ENCODE peak calls at places on chromosomes 2 and 18, in six cellular contexts. V is tibial nerve, T is stomach, P is GM12878, A is suprapubic skin, W is esophagus muscularis mucosa. H is an unnamed sample. For H3K36me3, the result is how much of the 10 kb centered on the place peaks cover.

GRCh38 chr18:74507927-74508326 is 11.8 kb downstream of the CNDP2 start:
- DNase-seq in V (no peak), T (no peak), P (no peak), A (no peak), W (no peak), H (peak)

GRCh38 chr18:3688682-3689081 is 238.7 kb downstream of the TGIF1 start:
- DNase-seq in V (no peak), T (no peak), P (no peak), A (no peak), W (peak), H (no peak)

GRCh38 chr2:9273496-9273895 is 66.9 kb downstream of the ASAP2 start:
- DNase-seq in V (no peak), T (no peak), P (no peak), A (no peak), W (no peak), H (no peak)

GRCh38 chr18:1914489-1914888 is 656.8 kb downstream of the METTL4 start:
- DNase-seq in V (no peak), T (no peak), P (no peak), A (no peak), W (no peak), H (no peak)

GRCh38 chr18:64253222-64253621 is 104.3 kb upstream of the LINC00305 start:
- DNase-seq in V (no peak), T (no peak), P (no peak), A (no peak), W (no peak), H (no peak)

GRCh38 chr2:98702127-98702802 is 28.7 kb downstream of the MGAT4A start:
- DNase-seq in V (no peak), T (peak), P (no peak), A (no peak), W (no peak), H (no peak)

GRCh38 chr2:206457188-206457634 is 13.9 kb downstream of the ADAM23 start:
- DNase-seq in V (no peak), T (no peak), P (peak), A (no peak), W (no peak), H (no peak)

GRCh38 chr2:214547931-214548330 is 137.1 kb downstream of the VWC2L start:
- DNase-seq in V (no peak), T (no peak), P (no peak), A (no peak), W (no peak), H (no peak)

GRCh38 chr2:15134957-15135356 is 426.2 kb downstream of the NBAS start:
- DNase-seq in V (no peak), T (no peak), P (no peak), A (no peak), W (no peak), H (no peak)

GRCh38 chr18:37563810-37564511 is 1.6 kb downstream of the CELF4 start:
- DNase-seq in V (no peak), T (no peak), P (no peak), A (no peak), W (no peak), H (no peak)

GRCh38 chr2:101205521-101205998 is 47.1 kb upstream of the CNOT11 start:
- DNase-seq in V (peak), T (peak), P (no peak), A (no peak), W (no peak), H (peak)

GRCh38 chr2:225400060-225400511 is 576 bp downstream of the NYAP2 start:
- DNase-seq in V (no peak), T (no peak), P (no peak), A (no peak), W (no peak), H (no peak)

GRCh38 chr18:11237066-11237465 is 87.7 kb upstream of the PIEZO2 start:
- DNase-seq in V (no peak), T (no peak), P (no peak), A (no peak), W (no peak), H (no peak)

GRCh38 chr2:1814616-1815015 is 70.3 kb upstream of the PXDN start:
- DNase-seq in V (no peak), T (no peak), P (no peak), A (no peak), W (no peak), H (no peak)

GRCh38 chr18:74546751-74547530 is 12.6 kb downstream of the CNDP1 start:
- DNase-seq in V (peak), T (peak), P (no peak), A (no peak), W (no peak), H (no peak)

GRCh38 chr18:59582395-59582794 is 114.8 kb downstream of the CCBE1 start:
- DNase-seq in V (no peak), T (no peak), P (no peak), A (no peak), W (no peak), H (peak)

GRCh38 chr2:209471037-209471436 is 47.2 kb downstream of the MAP2 start:
- DNase-seq in V (no peak), T (no peak), P (no peak), A (no peak), W (no peak), H (no peak)

GRCh38 chr2:188495990-188496431 is 204.3 kb downstream of the GULP1 start:
- DNase-seq in V (no peak), T (no peak), P (no peak), A (no peak), W (no peak), H (no peak)

GRCh38 chr2:144519597-144519933 is 354 bp downstream of the ZEB2 start:
- DNase-seq in V (no peak), T (no peak), P (no peak), A (no peak), W (no peak), H (no peak)

GRCh38 chr2:134463726-134464076 is 209.8 kb downstream of the MGAT5 start:
- DNase-seq in V (no peak), T (no peak), P (no peak), A (peak), W (no peak), H (no peak)

GRCh38 chr18:67302043-67302442 is 214.5 kb downstream of the DSEL start:
- DNase-seq in V (no peak), T (no peak), P (no peak), A (no peak), W (no peak), H (no peak)

GRCh38 chr18:50401888-50402287 is 27.0 kb downstream of the SKA1 start:
- DNase-seq in V (no peak), T (peak), P (no peak), A (no peak), W (no peak), H (peak)

GRCh38 chr2:145591109-145591809 is 1071.3 kb upstream of the ZEB2 start:
- DNase-seq in V (no peak), T (no peak), P (no peak), A (no peak), W (no peak), H (no peak)

GRCh38 chr2:162106146-162106551 is 32.1 kb upstream of the DPP4 start:
- DNase-seq in V (no peak), T (no peak), P (no peak), A (no peak), W (no peak), H (no peak)

GRCh38 chr2:204074434-204074833 is 137.9 kb downstream of the ICOS start:
- DNase-seq in V (no peak), T (no peak), P (no peak), A (no peak), W (no peak), H (no peak)

GRCh38 chr2:60958800-60959199 is 58.7 kb upstream of the PEX13 start:
- DNase-seq in V (no peak), T (no peak), P (no peak), A (no peak), W (no peak), H (no peak)

GRCh38 chr2:37798315-37799005 is 126.6 kb upstream of the RMDN2 start:
- DNase-seq in V (no peak), T (no peak), P (peak), A (no peak), W (no peak), H (no peak)

GRCh38 chr2:65231121-65231520 is 3.5 kb downstream of the ACTR2 start:
- DNase-seq in V (no peak), T (no peak), P (no peak), A (no peak), W (no peak), H (no peak)

GRCh38 chr2:100707016-100707947 is 112.7 kb upstream of the NPAS2 start:
- DNase-seq in V (no peak), T (no peak), P (no peak), A (no peak), W (peak), H (no peak)

GRCh38 chr2:56008661-56009411 is 85.3 kb upstream of the EFEMP1 start:
- DNase-seq in V (peak), T (no peak), P (no peak), A (no peak), W (no peak), H (no peak)

GRCh38 chr2:85756822-85757435 is 3.1 kb downstream of the ATOH8 start:
- DNase-seq in V (no peak), T (peak), P (no peak), A (no peak), W (no peak), H (peak)

GRCh38 chr2:55840460-55840859 is 83.1 kb downstream of the EFEMP1 start:
- DNase-seq in V (no peak), T (no peak), P (no peak), A (no peak), W (no peak), H (no peak)

GRCh38 chr2:141496805-141497204 is 634.0 kb downstream of the LRP1B start:
- DNase-seq in V (no peak), T (no peak), P (no peak), A (no peak), W (no peak), H (no peak)

GRCh38 chr2:1744151-1744445 is 217 bp downstream of the PXDN start:
- DNase-seq in V (no peak), T (no peak), P (no peak), A (no peak), W (no peak), H (no peak)

GRCh38 chr18:44231936-44232335 is 448.8 kb upstream of the SETBP1 start:
- DNase-seq in V (no peak), T (no peak), P (no peak), A (no peak), W (no peak), H (no peak)

GRCh38 chr2:222318712-222319575 is 20.1 kb upstream of the PAX3 start:
- DNase-seq in V (no peak), T (no peak), P (no peak), A (no peak), W (no peak), H (peak)

DNA sequence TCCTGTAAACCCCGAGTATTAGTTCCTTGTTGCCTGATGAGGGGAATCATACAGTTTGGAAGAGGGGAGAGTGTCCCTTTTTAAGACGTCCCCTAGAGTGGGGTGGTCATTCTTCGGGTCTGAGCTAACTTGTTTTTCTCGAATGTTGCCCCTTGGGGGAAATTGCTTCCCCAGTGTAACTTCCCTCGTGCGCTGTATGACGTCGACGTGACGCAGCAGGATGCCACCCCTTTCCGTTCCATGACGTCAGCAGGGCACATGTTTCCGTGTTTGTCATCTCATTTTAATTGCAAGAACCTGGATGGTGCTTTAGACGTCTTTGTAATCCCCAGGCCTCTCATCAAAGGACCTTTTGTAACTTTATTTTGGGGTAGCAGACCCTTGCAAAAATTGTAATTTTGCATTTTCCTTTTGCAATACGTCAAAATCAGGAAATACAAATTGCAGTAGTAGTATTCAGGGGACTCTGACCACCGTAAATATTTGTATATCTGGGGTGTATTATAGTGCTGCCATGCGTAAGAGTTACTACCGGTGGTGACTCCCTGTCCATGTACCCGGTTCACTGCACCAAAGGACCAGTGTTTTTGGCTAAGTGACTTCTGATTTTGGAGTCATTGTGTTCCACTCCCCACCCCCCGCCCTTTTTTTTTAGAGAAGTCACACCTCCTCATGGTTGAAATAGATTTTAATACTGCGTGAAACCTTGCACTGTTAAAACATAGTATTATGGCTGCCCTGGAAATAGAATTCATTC is 712 bp downstream of the BABAM2 start:
- DNase-seq in V (peak), T (peak), P (peak), A (peak), W (peak), H (peak)
- TF ChIP-seq EP300 in V (peak), T (peak), P (peak), A (peak), W (peak), H (peak)

GRCh38 chr2:200909958-200910357 is 20.8 kb downstream of the NIF3L1 start:
- DNase-seq in V (no peak), T (no peak), P (no peak), A (no peak), W (no peak), H (no peak)
- H3K36me3 ChIP-seq in V (under half), T (half or more), P (under half), A (half or more), W (half or more), H (under half)

GRCh38 chr2:95021015-95021399 is 4.5 kb upstream of the MAL start:
- DNase-seq in V (no peak), T (no peak), P (no peak), A (no peak), W (no peak), H (no peak)
- TF ChIP-seq EP300 in V (no peak), T (no peak), P (no peak), A (no peak), W (no peak), H (no peak)

DNA sequence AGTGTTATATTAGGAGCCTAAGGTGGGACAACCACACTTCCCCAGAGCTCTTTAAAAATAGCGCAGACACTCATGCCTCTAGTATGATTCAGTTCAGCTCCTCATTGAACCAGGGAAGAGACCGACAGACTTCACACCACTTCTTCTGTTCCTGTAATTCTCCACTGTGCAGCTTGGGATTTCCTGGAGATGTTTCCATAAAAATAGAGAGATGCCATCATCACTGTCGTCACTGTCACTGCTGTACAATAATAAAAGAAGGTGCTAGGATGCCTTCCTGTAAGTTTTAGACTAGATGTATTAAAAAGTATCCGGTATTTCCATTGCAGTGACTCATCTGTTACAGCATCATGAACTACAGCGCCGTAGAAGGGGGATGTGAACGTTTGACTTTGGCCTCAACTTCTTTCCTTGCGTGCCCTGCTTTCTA is 110.9 kb downstream of the FAM210A start:
- DNase-seq in V (no peak), T (no peak), P (no peak), A (no peak), W (peak), H (no peak)
- H3K36me3 ChIP-seq in V (under half), T (under half), P (under half), A (under half), W (under half), H (under half)

GRCh38 chr18:9136315-9137141 is at the start of gene ANKRD12:
- DNase-seq in V (peak), T (peak), P (peak), A (peak), W (peak), H (peak)
- TF ChIP-seq EP300 in V (peak), T (no peak), P (peak), A (no peak), W (no peak), H (no peak)